ENCODE peak calls at places on chromosome 19, in seven cellular contexts. F is RWPE1, N is thoracic aorta, Z is hippocampal formation, P is HS-5, I is T-helper 17 cell, E is NCI-H2171 treated with DMSO at 0.1 percent for 48 hours. R is an unnamed sample.

GRCh38 chr19:328025-328505 is 16.5 kb downstream of the MIER2 start:
- DNase-seq in F (no peak), N (no peak), Z (no peak), P (no peak), I (no peak), E (no peak), R (no peak)

GRCh38 chr19:49431330-49431749 is 6.2 kb downstream of the GFY start:
- DNase-seq in F (peak), N (no peak), Z (no peak), P (no peak), I (no peak), E (no peak), R (no peak)

GRCh38 chr19:8373867-8374813 is 10.2 kb downstream of the ANGPTL4 start:
- DNase-seq in F (no peak), N (no peak), Z (no peak), P (no peak), I (no peak), E (no peak), R (no peak)

GRCh38 chr19:4233282-4233853 is 4.0 kb downstream of the EBI3 start:
- DNase-seq in F (no peak), N (no peak), Z (no peak), P (no peak), I (peak), E (peak), R (no peak)

GRCh38 chr19:14968247-14968646 is 11.4 kb downstream of the SLC1A6 start:
- DNase-seq in F (no peak), N (no peak), Z (no peak), P (no peak), I (no peak), E (no peak), R (no peak)

GRCh38 chr19:9144920-9145319 is 4.7 kb downstream of the ZNF317 start:
- DNase-seq in F (no peak), N (no peak), Z (no peak), P (no peak), I (no peak), E (no peak), R (no peak)

GRCh38 chr19:13795595-13796300 is 505 bp downstream of the ZSWIM4 start:
- DNase-seq in F (no peak), N (no peak), Z (no peak), P (no peak), I (no peak), E (no peak), R (no peak)

GRCh38 chr19:41893899-41894298 is 10.9 kb downstream of the ARHGEF1 start:
- DNase-seq in F (no peak), N (no peak), Z (no peak), P (no peak), I (no peak), E (no peak), R (no peak)

GRCh38 chr19:41324921-41325639 is 15.1 kb downstream of the CCDC97 start:
- DNase-seq in F (peak), N (peak), Z (no peak), P (no peak), I (no peak), E (no peak), R (no peak)

GRCh38 chr19:57465680-57466381 is 8.9 kb upstream of the VN1R1 start:
- DNase-seq in F (no peak), N (no peak), Z (no peak), P (no peak), I (no peak), E (peak), R (no peak)

GRCh38 chr19:5697022-5697889 is 7.2 kb downstream of the RPL36 start:
- DNase-seq in F (no peak), N (no peak), Z (no peak), P (no peak), I (no peak), E (no peak), R (no peak)

GRCh38 chr19:9075064-9075964 is 11.5 kb upstream of the OR1M1 start:
- DNase-seq in F (peak), N (peak), Z (peak), P (peak), I (no peak), E (peak), R (peak)

GRCh38 chr19:17296278-17296677 is 6.9 kb downstream of the ABHD8 start:
- DNase-seq in F (peak), N (no peak), Z (no peak), P (no peak), I (no peak), E (no peak), R (no peak)

GRCh38 chr19:42313096-42313839 is at the start of gene TMEM145:
- DNase-seq in F (peak), N (no peak), Z (no peak), P (no peak), I (no peak), E (peak), R (no peak)

GRCh38 chr19:55545443-55545842 is at the start of gene SBK3:
- DNase-seq in F (no peak), N (no peak), Z (no peak), P (no peak), I (no peak), E (no peak), R (no peak)

GRCh38 chr19:32676186-32676894 is 692 bp downstream of the RGS9BP start:
- DNase-seq in F (no peak), N (no peak), Z (no peak), P (no peak), I (peak), E (peak), R (no peak)

GRCh38 chr19:47111081-47111589 is 2.4 kb downstream of the ZC3H4 start:
- DNase-seq in F (no peak), N (no peak), Z (peak), P (no peak), I (peak), E (no peak), R (no peak)

GRCh38 chr19:42018503-42019193 is 24.6 kb upstream of the ATP1A3 start:
- DNase-seq in F (no peak), N (no peak), Z (no peak), P (no peak), I (no peak), E (no peak), R (no peak)

GRCh38 chr19:39705578-39706188 is 1.4 kb downstream of the LGALS14 start:
- DNase-seq in F (no peak), N (no peak), Z (no peak), P (no peak), I (no peak), E (no peak), R (no peak)

GRCh38 chr19:2575734-2576481 is 100.0 kb downstream of the GADD45B start:
- DNase-seq in F (no peak), N (peak), Z (no peak), P (no peak), I (no peak), E (peak), R (no peak)

GRCh38 chr19:35528218-35529038 is at the start of gene SBSN:
- DNase-seq in F (peak), N (no peak), Z (no peak), P (peak), I (no peak), E (no peak), R (no peak)

GRCh38 chr19:16951529-16951928 is 62.7 kb downstream of the F2RL3 start:
- DNase-seq in F (peak), N (no peak), Z (no peak), P (no peak), I (no peak), E (peak), R (no peak)

GRCh38 chr19:11264452-11265176 is 2.3 kb upstream of the DOCK6 start:
- DNase-seq in F (peak), N (no peak), Z (no peak), P (no peak), I (no peak), E (no peak), R (no peak)

GRCh38 chr19:28307460-28307859 is 905.5 kb downstream of the UQCRFS1 start:
- DNase-seq in F (no peak), N (no peak), Z (no peak), P (no peak), I (no peak), E (no peak), R (no peak)

GRCh38 chr19:40387151-40387550 is 2.8 kb downstream of the HIPK4 start:
- DNase-seq in F (no peak), N (no peak), Z (no peak), P (no peak), I (no peak), E (no peak), R (no peak)

GRCh38 chr19:10603873-10604459 is 16.9 kb upstream of the AP1M2 start:
- DNase-seq in F (no peak), N (no peak), Z (peak), P (no peak), I (no peak), E (no peak), R (no peak)

GRCh38 chr19:10701955-10702307 is 692 bp downstream of the QTRT1 start:
- DNase-seq in F (no peak), N (no peak), Z (no peak), P (no peak), I (no peak), E (peak), R (no peak)

GRCh38 chr19:18906605-18907519 is 10.9 kb upstream of the CERS1 start:
- DNase-seq in F (no peak), N (no peak), Z (peak), P (no peak), I (no peak), E (no peak), R (no peak)

R was measured in kidney epithelial cell.